ENCODE peak calls at places on chromosomes 4 and X, in six cellular contexts. One of them, this sample, is unnamed.

GRCh38 chrX:21479695-21480280 is 105.6 kb downstream of the CNKSR2 start:
- DNase-seq in BE2C: peak; percentile 43
- DNase-seq in endodermal cell: peak; percentile 48
- DNase-seq in CD8-positive, alpha-beta T cell: no peak
- DNase-seq in Calu3: peak; percentile 11
- DNase-seq in choroid plexus epithelial cell: peak; percentile 76
- DNase-seq in this sample: peak; percentile 14

GRCh38 chrX:74835566-74835965 is 89.7 kb downstream of the NEXMIF start:
- DNase-seq in choroid plexus epithelial cell: no peak
- DNase-seq in BE2C: no peak
- DNase-seq in Calu3: no peak
- DNase-seq in endodermal cell: no peak
- DNase-seq in CD8-positive, alpha-beta T cell: no peak
- DNase-seq in this sample: no peak

GRCh38 chr4:119748853-119749252 is 120.2 kb upstream of the PDE5A start:
- DNase-seq in BE2C: no peak
- DNase-seq in choroid plexus epithelial cell: no peak
- DNase-seq in endodermal cell: no peak
- DNase-seq in Calu3: no peak
- DNase-seq in CD8-positive, alpha-beta T cell: no peak
- DNase-seq in this sample: no peak

GRCh38 chrX:94662665-94663064 is 988.7 kb downstream of the FAM133A start:
- DNase-seq in Calu3: no peak
- DNase-seq in choroid plexus epithelial cell: no peak
- DNase-seq in CD8-positive, alpha-beta T cell: no peak
- DNase-seq in BE2C: no peak
- DNase-seq in endodermal cell: no peak
- DNase-seq in this sample: no peak

GRCh38 chr4:3407171-3407771 is 34.5 kb upstream of the HGFAC start:
- DNase-seq in endodermal cell: peak; percentile 37
- DNase-seq in CD8-positive, alpha-beta T cell: no peak
- DNase-seq in Calu3: no peak
- DNase-seq in BE2C: no peak
- DNase-seq in choroid plexus epithelial cell: no peak
- DNase-seq in this sample: no peak

GRCh38 chr4:188154668-188155423 is 15.6 kb downstream of the TRIML1 start:
- DNase-seq in BE2C: no peak
- DNase-seq in CD8-positive, alpha-beta T cell: no peak
- DNase-seq in Calu3: peak; percentile 53
- DNase-seq in choroid plexus epithelial cell: no peak
- DNase-seq in endodermal cell: no peak
- DNase-seq in this sample: no peak

GRCh38 chrX:154349359-154349935 is 25.0 kb downstream of the FLNA start:
- DNase-seq in choroid plexus epithelial cell: no peak
- DNase-seq in BE2C: no peak
- DNase-seq in endodermal cell: no peak
- DNase-seq in CD8-positive, alpha-beta T cell: peak; percentile 34
- DNase-seq in Calu3: no peak
- DNase-seq in this sample: no peak

GRCh38 chrX:43349363-43349762 is 306.7 kb upstream of the MAOA start:
- DNase-seq in BE2C: peak; percentile 21
- DNase-seq in Calu3: peak; percentile 46
- DNase-seq in endodermal cell: peak; percentile 88
- DNase-seq in CD8-positive, alpha-beta T cell: no peak
- DNase-seq in choroid plexus epithelial cell: peak; percentile 44
- DNase-seq in this sample: no peak

GRCh38 chr4:2837110-2837903 is 6.3 kb upstream of the ADD1 start:
- DNase-seq in choroid plexus epithelial cell: no peak
- DNase-seq in endodermal cell: peak; percentile 54
- DNase-seq in CD8-positive, alpha-beta T cell: no peak
- DNase-seq in BE2C: no peak
- DNase-seq in Calu3: no peak
- DNase-seq in this sample: no peak

GRCh38 chrX:140762061-140762460 is 52.5 kb downstream of the LINC00632 start:
- DNase-seq in CD8-positive, alpha-beta T cell: no peak
- DNase-seq in BE2C: peak; percentile 45
- DNase-seq in Calu3: peak; percentile 26
- DNase-seq in endodermal cell: peak; percentile 77
- DNase-seq in choroid plexus epithelial cell: peak; percentile 81
- DNase-seq in this sample: no peak

GRCh38 chr4:119971763-119972162 is 94.9 kb downstream of the MAD2L1 start:
- DNase-seq in CD8-positive, alpha-beta T cell: no peak
- DNase-seq in choroid plexus epithelial cell: no peak
- DNase-seq in endodermal cell: no peak
- DNase-seq in BE2C: no peak
- DNase-seq in Calu3: no peak
- DNase-seq in this sample: no peak

GRCh38 chr4:108637856-108638255 is 12.5 kb upstream of the OSTC start:
- DNase-seq in CD8-positive, alpha-beta T cell: no peak
- DNase-seq in Calu3: no peak
- DNase-seq in choroid plexus epithelial cell: peak; percentile 42
- DNase-seq in BE2C: no peak
- DNase-seq in endodermal cell: no peak
- DNase-seq in this sample: no peak

GRCh38 chrX:17535229-17535628 is 160.2 kb downstream of the NHS start:
- DNase-seq in Calu3: peak; percentile 35
- DNase-seq in CD8-positive, alpha-beta T cell: no peak
- DNase-seq in BE2C: peak; percentile 24
- DNase-seq in choroid plexus epithelial cell: peak; percentile 65
- DNase-seq in endodermal cell: peak; percentile 87
- DNase-seq in this sample: no peak

GRCh38 chr4:40417941-40418340 is 82.8 kb downstream of the CHRNA9 start:
- DNase-seq in CD8-positive, alpha-beta T cell: no peak
- DNase-seq in BE2C: no peak
- DNase-seq in Calu3: no peak
- DNase-seq in endodermal cell: no peak
- DNase-seq in choroid plexus epithelial cell: no peak
- DNase-seq in this sample: no peak

GRCh38 chr4:10007772-10008171 is 13.5 kb downstream of the SLC2A9 start:
- DNase-seq in CD8-positive, alpha-beta T cell: no peak
- DNase-seq in choroid plexus epithelial cell: no peak
- DNase-seq in Calu3: no peak
- DNase-seq in BE2C: no peak
- DNase-seq in endodermal cell: no peak
- DNase-seq in this sample: no peak

GRCh38 chr4:7158081-7158750 is 34.1 kb upstream of the SORCS2 start:
- DNase-seq in endodermal cell: no peak
- DNase-seq in Calu3: no peak
- DNase-seq in BE2C: no peak
- DNase-seq in CD8-positive, alpha-beta T cell: no peak
- DNase-seq in choroid plexus epithelial cell: no peak
- DNase-seq in this sample: no peak

GRCh38 chr4:57074753-57075152 is 35.4 kb downstream of the IGFBP7 start:
- DNase-seq in Calu3: no peak
- DNase-seq in endodermal cell: peak; percentile 16
- DNase-seq in CD8-positive, alpha-beta T cell: no peak
- DNase-seq in choroid plexus epithelial cell: peak; percentile 79
- DNase-seq in BE2C: no peak
- DNase-seq in this sample: no peak

GRCh38 chr4:39048291-39048690 is 13.7 kb upstream of the KLHL5 start:
- DNase-seq in choroid plexus epithelial cell: peak; percentile 43
- DNase-seq in CD8-positive, alpha-beta T cell: no peak
- DNase-seq in Calu3: no peak
- DNase-seq in BE2C: no peak
- DNase-seq in endodermal cell: no peak
- DNase-seq in this sample: no peak

GRCh38 chr4:94995684-94996394 is 238.1 kb downstream of the BMPR1B start:
- DNase-seq in endodermal cell: peak; percentile 81
- DNase-seq in Calu3: no peak
- DNase-seq in CD8-positive, alpha-beta T cell: no peak
- DNase-seq in choroid plexus epithelial cell: peak; percentile 43
- DNase-seq in BE2C: peak; percentile 35
- DNase-seq in this sample: no peak

GRCh38 chrX:37786666-37787337 is 6.9 kb downstream of the CYBB start:
- DNase-seq in BE2C: no peak
- DNase-seq in CD8-positive, alpha-beta T cell: no peak
- DNase-seq in choroid plexus epithelial cell: no peak
- DNase-seq in endodermal cell: no peak
- DNase-seq in Calu3: no peak
- DNase-seq in this sample: no peak

GRCh38 chr4:41142946-41143720 is 71.2 kb downstream of the APBB2 start:
- DNase-seq in CD8-positive, alpha-beta T cell: no peak
- DNase-seq in choroid plexus epithelial cell: peak; percentile 97
- DNase-seq in BE2C: no peak
- DNase-seq in Calu3: no peak
- DNase-seq in endodermal cell: no peak
- DNase-seq in this sample: no peak

GRCh38 chrX:69615779-69616519 is at the start of gene EDA:
- DNase-seq in endodermal cell: peak; percentile 94
- DNase-seq in CD8-positive, alpha-beta T cell: peak; percentile 41
- DNase-seq in choroid plexus epithelial cell: peak; percentile 87
- DNase-seq in Calu3: peak; percentile 93
- DNase-seq in BE2C: peak; percentile 92
- DNase-seq in this sample: peak; percentile 15

GRCh38 chrX:69616520-69617203 is 749 bp downstream of the EDA start:
- DNase-seq in endodermal cell: peak; percentile 68
- DNase-seq in CD8-positive, alpha-beta T cell: no peak
- DNase-seq in Calu3: peak; percentile 30
- DNase-seq in choroid plexus epithelial cell: no peak
- DNase-seq in BE2C: peak; percentile 44
- DNase-seq in this sample: peak; percentile 10

GRCh38 chrX:69613946-69614345 is 2.0 kb upstream of the EDA start:
- DNase-seq in Calu3: no peak
- DNase-seq in BE2C: no peak
- DNase-seq in CD8-positive, alpha-beta T cell: no peak
- DNase-seq in choroid plexus epithelial cell: no peak
- DNase-seq in endodermal cell: no peak
- DNase-seq in this sample: no peak

GRCh38 chrX:69614896-69615295 is 1.0 kb upstream of the EDA start:
- DNase-seq in CD8-positive, alpha-beta T cell: no peak
- DNase-seq in endodermal cell: no peak
- DNase-seq in choroid plexus epithelial cell: no peak
- DNase-seq in Calu3: no peak
- DNase-seq in BE2C: peak; percentile 5
- DNase-seq in this sample: no peak

DNA sequence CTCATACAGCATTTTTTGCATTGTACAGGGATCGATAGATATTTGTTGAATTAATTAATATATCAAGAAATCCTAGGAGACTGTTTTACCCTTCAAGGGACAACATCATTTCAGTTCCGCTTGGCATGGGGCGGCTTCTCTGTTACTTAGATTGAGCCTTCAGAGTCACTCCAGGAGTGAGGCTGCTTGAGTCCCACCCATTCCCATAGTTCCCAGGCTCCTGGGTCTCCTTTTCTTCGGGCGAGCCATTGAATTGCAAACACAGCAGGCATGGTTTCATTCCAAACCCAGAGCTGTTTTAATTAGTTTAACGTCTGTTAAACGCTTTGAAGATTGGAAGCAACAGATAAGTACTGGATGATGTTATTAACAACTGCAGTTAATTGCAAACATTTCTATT is 590 bp upstream of the EDA start:
- DNase-seq in choroid plexus epithelial cell: no peak
- DNase-seq in endodermal cell: peak; percentile 69
- DNase-seq in BE2C: peak; percentile 16
- DNase-seq in CD8-positive, alpha-beta T cell: no peak
- DNase-seq in Calu3: no peak
- DNase-seq in this sample: no peak
- TF ChIP-seq CTCF in choroid plexus epithelial cell: no peak
- TF ChIP-seq CTCF in endodermal cell: no peak
- TF ChIP-seq CTCF in BE2C: no peak
- TF ChIP-seq CTCF in CD8-positive, alpha-beta T cell: no peak
- TF ChIP-seq CTCF in Calu3: no peak
- TF ChIP-seq CTCF in this sample: no peak

DNA sequence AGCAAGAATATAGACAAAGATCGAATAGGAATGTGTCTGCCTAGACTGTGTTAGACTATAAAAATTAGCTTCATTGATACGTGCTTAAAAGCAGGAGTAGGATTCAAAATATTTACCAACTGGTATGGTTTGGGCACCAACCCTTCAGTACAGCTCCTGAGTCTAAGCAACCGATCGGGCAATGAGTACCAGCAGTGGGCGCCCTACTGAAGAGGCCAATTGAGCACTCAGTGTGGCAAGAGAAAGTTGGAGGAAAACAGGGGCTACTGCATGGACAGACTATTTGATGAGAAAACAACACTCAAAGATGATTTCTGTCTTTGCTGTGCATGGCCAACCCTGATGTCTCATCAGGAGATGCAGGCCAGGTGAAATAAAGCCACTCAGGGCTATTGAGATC is 176.0 kb upstream of the NWD2 start:
- DNase-seq in choroid plexus epithelial cell: no peak
- DNase-seq in BE2C: no peak
- DNase-seq in endodermal cell: peak; percentile 89
- DNase-seq in Calu3: peak; percentile 6
- DNase-seq in CD8-positive, alpha-beta T cell: no peak
- DNase-seq in this sample: no peak
- TF ChIP-seq CTCF in choroid plexus epithelial cell: no peak
- TF ChIP-seq CTCF in BE2C: peak; percentile 10
- TF ChIP-seq CTCF in endodermal cell: peak; percentile 87
- TF ChIP-seq CTCF in Calu3: no peak
- TF ChIP-seq CTCF in CD8-positive, alpha-beta T cell: no peak
- TF ChIP-seq CTCF in this sample: no peak

GRCh38 chrX:11478971-11479370 is 185.8 kb downstream of the AMELX start:
- DNase-seq in endodermal cell: no peak
- DNase-seq in choroid plexus epithelial cell: no peak
- DNase-seq in Calu3: no peak
- DNase-seq in BE2C: no peak
- DNase-seq in CD8-positive, alpha-beta T cell: no peak
- DNase-seq in this sample: no peak

GRCh38 chrX:11481035-11481434 is 184.7 kb downstream of the ARHGAP6 start:
- DNase-seq in CD8-positive, alpha-beta T cell: no peak
- DNase-seq in Calu3: no peak
- DNase-seq in BE2C: no peak
- DNase-seq in endodermal cell: no peak
- DNase-seq in choroid plexus epithelial cell: no peak
- DNase-seq in this sample: no peak

GRCh38 chrX:11474576-11474975 is 181.4 kb downstream of the AMELX start:
- DNase-seq in choroid plexus epithelial cell: no peak
- DNase-seq in CD8-positive, alpha-beta T cell: no peak
- DNase-seq in Calu3: no peak
- DNase-seq in BE2C: no peak
- DNase-seq in endodermal cell: no peak
- DNase-seq in this sample: no peak

GRCh38 chrX:11480626-11481025 is 185.1 kb downstream of the ARHGAP6 start:
- DNase-seq in CD8-positive, alpha-beta T cell: no peak
- DNase-seq in Calu3: no peak
- DNase-seq in BE2C: no peak
- DNase-seq in choroid plexus epithelial cell: peak; percentile 74
- DNase-seq in endodermal cell: no peak
- DNase-seq in this sample: no peak

GRCh38 chrX:11478036-11478435 is 184.8 kb downstream of the AMELX start:
- DNase-seq in CD8-positive, alpha-beta T cell: no peak
- DNase-seq in BE2C: no peak
- DNase-seq in endodermal cell: no peak
- DNase-seq in Calu3: no peak
- DNase-seq in choroid plexus epithelial cell: no peak
- DNase-seq in this sample: no peak
- TF ChIP-seq CTCF in CD8-positive, alpha-beta T cell: no peak
- TF ChIP-seq CTCF in BE2C: no peak
- TF ChIP-seq CTCF in endodermal cell: no peak
- TF ChIP-seq CTCF in Calu3: no peak
- TF ChIP-seq CTCF in choroid plexus epithelial cell: no peak
- TF ChIP-seq CTCF in this sample: no peak

DNA sequence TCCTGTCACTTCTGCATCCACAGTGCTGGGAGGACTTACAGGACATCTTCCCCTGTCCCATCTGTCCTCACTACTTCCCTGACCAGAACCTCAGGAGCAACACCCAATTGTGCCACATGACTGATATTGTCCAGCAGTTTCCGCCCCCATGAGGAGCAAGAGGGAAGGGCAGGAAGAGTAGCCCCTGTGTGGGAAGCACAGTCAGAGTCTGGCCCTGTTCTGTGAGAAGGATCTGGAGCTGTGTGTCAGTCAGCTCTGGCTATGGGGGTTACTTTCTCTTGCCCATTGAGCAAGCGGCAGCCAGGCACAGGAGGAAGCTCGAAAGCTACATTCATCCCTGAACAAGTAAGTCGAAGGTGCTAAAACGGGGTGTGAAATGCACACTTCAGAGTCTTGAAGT is 14.8 kb upstream of the TRIM60 start:
- DNase-seq in choroid plexus epithelial cell: peak; percentile 7
- DNase-seq in CD8-positive, alpha-beta T cell: no peak
- DNase-seq in Calu3: no peak
- DNase-seq in BE2C: peak; percentile 21
- DNase-seq in endodermal cell: peak; percentile 90
- DNase-seq in this sample: no peak
- TF ChIP-seq CTCF in choroid plexus epithelial cell: peak; percentile 25
- TF ChIP-seq CTCF in CD8-positive, alpha-beta T cell: no peak
- TF ChIP-seq CTCF in Calu3: no peak
- TF ChIP-seq CTCF in BE2C: peak; percentile 30
- TF ChIP-seq CTCF in endodermal cell: peak; percentile 76
- TF ChIP-seq CTCF in this sample: no peak